ENCODE peak calls at places on chromosomes 4 and X, in six cellular contexts. C is HepG2, F is suprapubic skin, Z is K562, N is upper lobe of left lung, M is transverse colon. W is an unnamed sample.

GRCh38 chrX:42577936-42578335 is 200.0 kb downstream of the PPP1R2C start:
- DNase-seq in C (no peak), F (no peak), Z (no peak), N (no peak), M (no peak), W (no peak)

GRCh38 chr4:2411786-2412510 is 6.5 kb downstream of the ZFYVE28 start:
- DNase-seq in C (no peak), F (no peak), Z (no peak), N (peak), M (no peak), W (no peak)

GRCh38 chr4:38870098-38870850 is 2.7 kb downstream of the FAM114A1 start:
- DNase-seq in C (no peak), F (no peak), Z (no peak), N (no peak), M (no peak), W (no peak)

GRCh38 chrX:73478961-73479360 is 32.1 kb downstream of the CDX4 start:
- DNase-seq in C (peak), F (no peak), Z (no peak), N (no peak), M (no peak), W (no peak)

GRCh38 chr4:2246384-2247127 is 4.6 kb upstream of the HAUS3 start:
- DNase-seq in C (no peak), F (peak), Z (no peak), N (peak), M (no peak), W (no peak)

GRCh38 chr4:16337936-16338335 is 111.7 kb upstream of the TAPT1 start:
- DNase-seq in C (no peak), F (no peak), Z (no peak), N (no peak), M (no peak), W (no peak)

GRCh38 chr4:7722716-7723115 is 216.9 kb downstream of the AFAP1 start:
- DNase-seq in C (no peak), F (no peak), Z (no peak), N (no peak), M (no peak), W (no peak)

GRCh38 chr4:17094209-17094608 is 195.8 kb upstream of the LDB2 start:
- DNase-seq in C (no peak), F (no peak), Z (no peak), N (no peak), M (no peak), W (no peak)

GRCh38 chr4:8285143-8285975 is 15.8 kb downstream of the HTRA3 start:
- DNase-seq in C (no peak), F (no peak), Z (no peak), N (no peak), M (no peak), W (no peak)

GRCh38 chrX:47648376-47648775 is 2.0 kb downstream of the ELK1 start:
- DNase-seq in C (no peak), F (no peak), Z (no peak), N (no peak), M (no peak), W (no peak)

GRCh38 chrX:110258552-110258951 is 59.3 kb downstream of the AMMECR1 start:
- DNase-seq in C (no peak), F (no peak), Z (no peak), N (no peak), M (no peak), W (no peak)

GRCh38 chrX:45360571-45360970 is 159.9 kb upstream of the DIPK2B start:
- DNase-seq in C (no peak), F (no peak), Z (no peak), N (no peak), M (no peak), W (no peak)

GRCh38 chrX:31570658-31571057 is 498.8 kb upstream of the FTHL17 start:
- DNase-seq in C (no peak), F (no peak), Z (no peak), N (no peak), M (no peak), W (no peak)
- TF ChIP-seq EP300 in C (no peak), F (no peak), Z (no peak), N (no peak), M (no peak), W (no peak)

GRCh38 chrX:130100180-130100579 is 10.1 kb downstream of the ELF4 start:
- DNase-seq in C (no peak), F (no peak), Z (peak), N (no peak), M (peak), W (no peak)

GRCh38 chrX:130095249-130095648 is 15.0 kb downstream of the ELF4 start:
- DNase-seq in C (no peak), F (no peak), Z (no peak), N (no peak), M (no peak), W (no peak)

GRCh38 chrX:130098202-130098552 is 12.1 kb downstream of the ELF4 start:
- DNase-seq in C (no peak), F (no peak), Z (no peak), N (no peak), M (no peak), W (no peak)

GRCh38 chrX:130094712-130095111 is 15.6 kb downstream of the ELF4 start:
- DNase-seq in C (no peak), F (no peak), Z (no peak), N (no peak), M (no peak), W (no peak)

GRCh38 chrX:130097507-130098201 is 12.6 kb downstream of the ELF4 start:
- DNase-seq in C (peak), F (no peak), Z (peak), N (peak), M (peak), W (peak)
- TF ChIP-seq POLR2AphosphoS5 in C (no peak), F (no peak), Z (no peak), N (peak), M (peak), W (no peak)

GRCh38 chr4:158778712-158779111 is 9.9 kb downstream of the FNIP2 start:
- DNase-seq in C (no peak), F (no peak), Z (no peak), N (no peak), M (peak), W (peak)

GRCh38 chr4:158783775-158784174 is 14.9 kb downstream of the FNIP2 start:
- DNase-seq in C (no peak), F (no peak), Z (no peak), N (no peak), M (no peak), W (no peak)

GRCh38 chr4:158786155-158786581 is 17.3 kb downstream of the FNIP2 start:
- DNase-seq in C (no peak), F (no peak), Z (no peak), N (no peak), M (no peak), W (no peak)

GRCh38 chr4:158781963-158782362 is 13.1 kb downstream of the FNIP2 start:
- DNase-seq in C (no peak), F (no peak), Z (no peak), N (no peak), M (no peak), W (no peak)

DNA sequence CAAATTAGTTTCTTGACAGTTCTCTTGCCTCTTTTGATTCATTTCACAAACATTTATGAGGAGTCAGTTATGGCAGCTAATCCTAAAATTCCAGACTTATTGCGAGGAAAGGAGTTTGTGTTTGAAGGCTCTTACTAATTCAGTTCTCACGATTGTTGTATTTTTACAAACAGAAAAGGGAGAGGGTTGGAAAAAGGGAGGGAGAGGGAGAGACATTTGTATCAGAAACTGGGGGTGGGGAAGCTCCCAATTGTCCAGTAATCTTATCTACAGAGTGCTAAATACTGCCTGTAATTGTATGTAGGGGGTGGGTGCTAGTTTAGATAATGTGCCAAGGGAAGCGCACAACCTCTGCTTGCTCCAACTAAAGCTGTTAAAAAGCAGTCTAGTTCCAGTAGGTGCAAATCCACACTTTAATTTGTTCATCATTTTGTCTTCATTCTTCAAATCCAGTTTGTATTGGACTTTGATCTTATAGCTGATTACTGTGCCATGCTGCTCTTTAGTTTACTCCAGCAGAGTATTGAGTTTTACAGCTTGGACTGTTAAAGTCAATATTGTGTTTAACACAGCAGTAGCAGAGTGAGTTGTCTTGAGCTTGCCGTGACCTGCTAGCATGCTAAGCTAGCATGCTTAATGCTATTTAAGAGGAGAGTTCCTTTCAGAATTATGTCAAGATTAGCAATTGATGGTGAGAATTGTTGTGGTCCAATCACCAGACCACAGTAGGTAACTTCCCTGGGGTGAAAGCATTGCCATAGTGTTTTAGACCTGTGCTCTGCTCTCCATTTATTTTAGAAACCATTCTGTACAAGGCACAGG is 13.9 kb downstream of the FNIP2 start:
- DNase-seq in C (peak), F (no peak), Z (no peak), N (no peak), M (no peak), W (no peak)
- TF ChIP-seq EP300 in C (peak), F (no peak), Z (no peak), N (no peak), M (no peak), W (no peak)

GRCh38 chr4:128635939-128636551 is 173.5 kb upstream of the JADE1 start:
- DNase-seq in C (no peak), F (no peak), Z (no peak), N (no peak), M (no peak), W (no peak)
- TF ChIP-seq POLR2AphosphoS5 in C (no peak), F (no peak), Z (no peak), N (no peak), M (no peak), W (no peak)

GRCh38 chr4:67700874-67701850 is at the start of gene UBA6:
- DNase-seq in C (peak), F (peak), Z (peak), N (peak), M (peak), W (peak)
- TF ChIP-seq EP300 in C (peak), F (no peak), Z (peak), N (peak), M (peak), W (no peak)

GRCh38 chr4:30721353-30722091 is 1.4 kb downstream of the PCDH7 start:
- DNase-seq in C (no peak), F (no peak), Z (no peak), N (peak), M (peak), W (peak)
- TF ChIP-seq POLR2AphosphoS5 in C (no peak), F (no peak), Z (no peak), N (no peak), M (no peak), W (no peak)

GRCh38 chrX:125205084-125205917 is 114.4 kb upstream of the TEX13C start:
- DNase-seq in C (no peak), F (peak), Z (peak), N (peak), M (peak), W (peak)
- TF ChIP-seq EP300 in C (no peak), F (no peak), Z (no peak), N (no peak), M (no peak), W (no peak)

GRCh38 chrX:100642296-100642695 is 1.7 kb upstream of the SRPX2 start:
- DNase-seq in C (no peak), F (no peak), Z (no peak), N (no peak), M (no peak), W (no peak)

GRCh38 chrX:100635989-100636320 is 651 bp downstream of the TSPAN6 start:
- DNase-seq in C (no peak), F (no peak), Z (no peak), N (no peak), M (no peak), W (no peak)

GRCh38 chrX:100635040-100635439 is 1.6 kb downstream of the TSPAN6 start:
- DNase-seq in C (no peak), F (no peak), Z (no peak), N (no peak), M (no peak), W (no peak)

DNA sequence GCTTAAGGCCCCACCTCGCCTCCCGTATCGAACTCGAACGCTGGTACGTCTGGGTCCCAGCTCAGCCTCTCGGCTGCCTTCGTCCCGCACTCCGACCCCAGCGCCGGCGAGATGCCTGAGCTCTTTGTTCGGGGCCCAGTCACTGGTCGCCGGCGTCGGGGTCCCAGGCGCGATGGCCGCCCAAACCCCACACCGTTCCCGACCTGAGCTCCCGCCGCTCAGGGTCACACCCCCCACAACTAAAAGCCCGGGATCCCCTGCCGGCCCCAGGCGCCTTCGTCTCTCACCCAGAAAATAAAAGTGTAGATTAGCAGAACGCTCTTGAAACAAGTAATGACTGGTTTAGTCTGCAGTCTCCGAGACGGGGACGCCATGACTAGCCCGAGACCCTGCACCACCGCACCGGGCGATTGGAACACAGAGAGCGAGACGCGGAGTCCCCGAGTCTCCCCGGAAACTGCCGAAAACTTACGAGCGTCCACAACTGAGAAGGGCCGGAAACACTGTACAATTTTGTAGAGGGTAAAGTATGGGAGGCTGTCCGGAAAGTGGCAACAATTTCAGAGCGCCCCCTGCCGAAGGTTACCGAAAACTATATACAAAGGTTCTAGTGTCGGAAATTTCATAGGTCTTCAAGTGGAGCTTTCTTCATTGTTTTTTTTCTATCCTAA is at the start of gene TSPAN6:
- DNase-seq in C (peak), F (peak), Z (no peak), N (peak), M (peak), W (peak)
- TF ChIP-seq POLR2AphosphoS5 in C (peak), F (no peak), Z (no peak), N (no peak), M (peak), W (peak)

DNA sequence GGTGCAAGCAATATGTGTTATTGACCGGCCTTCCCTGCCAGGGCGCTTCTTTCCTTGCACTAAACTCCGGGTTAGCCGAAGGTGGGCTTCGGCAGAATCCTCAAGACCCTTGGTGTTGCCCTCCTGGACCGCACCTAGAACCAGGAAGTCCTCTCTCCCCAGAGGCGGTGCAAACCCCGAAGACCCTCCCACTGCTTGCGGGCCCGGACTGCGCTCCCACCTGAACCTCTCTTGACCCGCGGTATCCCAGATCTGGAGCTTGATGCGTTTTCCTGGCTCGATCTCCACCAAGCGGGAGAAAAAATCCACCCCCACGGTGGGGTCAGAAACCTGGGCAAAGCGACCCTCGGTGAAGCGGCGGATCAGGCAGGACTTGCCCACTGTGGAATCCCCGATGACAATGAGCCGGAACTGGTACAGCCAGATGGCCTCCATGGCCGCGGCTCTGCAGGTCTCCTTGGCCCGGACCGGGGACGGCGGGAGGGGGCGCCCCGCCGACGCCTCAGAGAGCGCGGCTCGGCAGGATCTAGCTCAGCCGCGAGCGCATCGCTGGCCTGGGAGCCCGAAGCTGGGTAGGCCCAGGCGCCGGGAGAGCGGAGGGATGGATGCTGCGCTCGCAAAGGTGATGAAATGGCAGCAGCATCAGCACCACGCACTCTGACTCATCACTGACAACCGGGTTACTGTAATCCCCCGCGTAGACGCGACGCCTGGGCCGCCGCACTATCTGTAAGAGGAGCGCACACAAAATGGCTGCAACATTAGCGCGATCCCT is at the start of gene RAB39B:
- DNase-seq in C (peak), F (no peak), Z (no peak), N (peak), M (peak), W (peak)
- TF ChIP-seq EP300 in C (no peak), F (no peak), Z (no peak), N (no peak), M (no peak), W (no peak)

GRCh38 chrX:120140293-120140981 is 18.0 kb upstream of the RHOXF2 start:
- DNase-seq in C (no peak), F (no peak), Z (no peak), N (no peak), M (no peak), W (no peak)
- TF ChIP-seq POLR2AphosphoS5 in C (no peak), F (no peak), Z (no peak), N (no peak), M (no peak), W (no peak)

W was measured in stomach.